ENCODE peak calls at places on chromosomes 11 and 22, in six cellular contexts. B is SK-N-SH; R is epithelial cell of proximal tubule; L is CD4-positive, alpha-beta T cell; F is chondrocyte; J is HFFc6. H is an unnamed sample.

GRCh38 chr22:31346733-31347250 is 646 bp upstream of the PATZ1 start:
- DNase-seq in B (peak), R (no peak), L (no peak), F (no peak), J (no peak), H (peak)

GRCh38 chr22:25109878-25110595 is 89.6 kb upstream of the CRYBB3 start:
- DNase-seq in B (no peak), R (no peak), L (no peak), F (no peak), J (no peak), H (no peak)

GRCh38 chr11:68764746-68765145 is 13.4 kb upstream of the TESMIN start:
- DNase-seq in B (no peak), R (no peak), L (no peak), F (no peak), J (no peak), H (no peak)

GRCh38 chr11:103988595-103988969 is 47.9 kb upstream of the DDI1 start:
- DNase-seq in B (no peak), R (no peak), L (no peak), F (no peak), J (peak), H (no peak)

GRCh38 chr22:23938328-23939016 is 22.5 kb downstream of the GSTT2B start:
- DNase-seq in B (no peak), R (no peak), L (no peak), F (no peak), J (no peak), H (no peak)

GRCh38 chr11:75797796-75798195 is 17.2 kb upstream of the UVRAG start:
- DNase-seq in B (no peak), R (no peak), L (no peak), F (no peak), J (peak), H (no peak)

GRCh38 chr22:20517841-20518592 is 10.6 kb downstream of the MED15 start:
- DNase-seq in B (no peak), R (no peak), L (no peak), F (no peak), J (no peak), H (no peak)

GRCh38 chr11:8277691-8278090 is 14.0 kb upstream of the LMO1 start:
- DNase-seq in B (no peak), R (no peak), L (no peak), F (no peak), J (no peak), H (peak)

GRCh38 chr11:64251986-64252837 is 882 bp downstream of the PLCB3 start:
- DNase-seq in B (peak), R (no peak), L (no peak), F (no peak), J (no peak), H (no peak)

GRCh38 chr11:10858505-10859360 is 880 bp upstream of the ZBED5 start:
- DNase-seq in B (peak), R (no peak), L (peak), F (peak), J (peak), H (peak)

H was measured in ecto neural progenitor cell.